ENCODE peak calls at places on chromosome 1, in six cellular contexts. J, Q, L, Y, H and E are unnamed samples.

GRCh38 chr1:94590203-94591137 is 48.9 kb upstream of the F3 start:
- DNase-seq in Y (no peak), Q (no peak), J (no peak), H (no peak), L (no peak), E (no peak)

GRCh38 chr1:91725961-91726704 is 159.8 kb downstream of the TGFBR3 start:
- DNase-seq in Y (peak), H (no peak), J (no peak), L (peak), Q (no peak), E (peak)

GRCh38 chr1:36966242-36966641 is 68.1 kb downstream of the GRIK3 start:
- DNase-seq in Q (no peak), H (no peak), Y (no peak), J (no peak), L (no peak), E (no peak)

GRCh38 chr1:27804791-27805190 is 25.8 kb upstream of the PPP1R8 start:
- DNase-seq in H (no peak), L (no peak), Y (no peak), Q (no peak), J (no peak), E (no peak)

GRCh38 chr1:78005755-78006154 is 1.0 kb downstream of the DNAJB4 start:
- DNase-seq in Q (no peak), H (no peak), Y (peak), L (peak), J (peak), E (no peak)

GRCh38 chr1:44239961-44240371 is 26.7 kb downstream of the DMAP1 start:
- DNase-seq in Y (no peak), L (no peak), Q (no peak), J (no peak), H (no peak), E (no peak)

GRCh38 chr1:247906504-247907047 is 11.2 kb downstream of the OR2W3 start:
- DNase-seq in J (no peak), L (peak), Y (peak), H (no peak), Q (no peak), E (no peak)

GRCh38 chr1:39902121-39902807 is 547 bp upstream of the MYCL start:
- DNase-seq in Y (no peak), Q (peak), L (no peak), H (peak), J (no peak), E (peak)

GRCh38 chr1:164695956-164696665 is 137.1 kb downstream of the PBX1 start:
- DNase-seq in H (no peak), Y (peak), L (no peak), J (no peak), Q (no peak), E (no peak)